ENCODE peak calls at places on chromosomes 6 and 20, in five cellular contexts. S is aorta, H is HFF-Myc, P is cardiac muscle cell, N is EL. B is an unnamed sample.

GRCh38 chr6:6721606-6722005 is 133.1 kb downstream of the LY86 start:
- DNase-seq in S (no peak), N (no peak), H (no peak), P (no peak), B (no peak)

GRCh38 chr6:14861491-14861943 is 384.4 kb upstream of the JARID2 start:
- DNase-seq in P (no peak), N (no peak), S (no peak), H (no peak), B (no peak)

GRCh38 chr6:170051229-170052172 is 239.4 kb downstream of the DLL1 start:
- DNase-seq in P (no peak), S (peak), N (no peak), H (no peak), B (no peak)

GRCh38 chr6:30441171-30441570 is 48.1 kb upstream of the HLA-E start:
- DNase-seq in N (no peak), P (no peak), S (no peak), H (no peak), B (no peak)

GRCh38 chr6:139156571-139156970 is 21.7 kb downstream of the HECA start:
- DNase-seq in N (no peak), S (no peak), P (no peak), H (no peak), B (no peak)

GRCh38 chr6:35096129-35096852 is 44.8 kb downstream of the TCP11 start:
- DNase-seq in S (no peak), P (peak), H (peak), N (peak), B (no peak)

GRCh38 chr20:7841967-7842301 is 98.3 kb downstream of the HAO1 start:
- DNase-seq in N (peak), S (peak), H (peak), P (peak), B (no peak)

GRCh38 chr6:131660195-131660594 is 23.1 kb downstream of the ENPP3 start:
- DNase-seq in P (peak), H (no peak), S (no peak), N (peak), B (no peak)

GRCh38 chr6:112480551-112480950 is 133.4 kb downstream of the RFPL4B start:
- DNase-seq in S (no peak), N (peak), H (no peak), P (peak), B (no peak)

GRCh38 chr6:105389543-105389942 is 13.3 kb downstream of the PREP start:
- DNase-seq in P (no peak), N (no peak), H (no peak), S (no peak), B (no peak)

GRCh38 chr6:107493158-107494057 is 3.5 kb downstream of the SOBP start:
- DNase-seq in P (peak), N (no peak), H (peak), S (no peak), B (peak)

GRCh38 chr20:47501117-47501482 is 587 bp upstream of the NCOA3 start:
- DNase-seq in H (no peak), S (no peak), P (no peak), N (no peak), B (peak)

GRCh38 chr20:32574296-32575226 is 10.6 kb downstream of the NOL4L start:
- DNase-seq in P (peak), H (peak), N (peak), S (no peak), B (no peak)

GRCh38 chr6:153963352-153963751 is 75.7 kb upstream of the OPRM1 start:
- DNase-seq in H (no peak), P (no peak), N (no peak), S (no peak), B (no peak)

GRCh38 chr6:30889921-30890645 is 5.8 kb downstream of the DDR1 start:
- DNase-seq in P (no peak), H (no peak), N (no peak), S (peak), B (no peak)

GRCh38 chr6:30061766-30062458 is 847 bp downstream of the POLR1H start:
- DNase-seq in P (peak), N (peak), H (no peak), S (no peak), B (no peak)

GRCh38 chr20:43459022-43459942 is 1.6 kb downstream of the SRSF6 start:
- DNase-seq in P (peak), S (no peak), H (no peak), N (peak), B (no peak)

GRCh38 chr6:138105880-138106664 is 1.1 kb downstream of the PERP start:
- DNase-seq in N (no peak), H (no peak), P (no peak), S (no peak), B (peak)